ENCODE peak calls at places on chromosomes 3 and 15, in six cellular contexts. M, E, P, J, T and F are unnamed samples.

GRCh38 chr15:38795471-38796245 is 231.0 kb upstream of the RASGRP1 start:
- DNase-seq in M (no peak), E (peak; percentile 64), P (no peak), J (no peak), T (no peak), F (no peak)

GRCh38 chr3:12159227-12159601 is 502 bp upstream of the TIMP4 start:
- DNase-seq in M (no peak), E (peak; percentile 4), P (no peak), J (no peak), T (no peak), F (no peak)

GRCh38 chr15:59283717-59284336 is 77.2 kb downstream of the LDHAL6B start:
- DNase-seq in M (peak; percentile 84), E (no peak), P (no peak), J (peak; percentile 98), T (peak; percentile 98), F (no peak)

GRCh38 chr3:181695661-181696491 is 15.8 kb upstream of the SOX2 start:
- DNase-seq in M (no peak), E (peak; percentile 17), P (no peak), J (no peak), T (no peak), F (no peak)

GRCh38 chr15:31782951-31783350 is 247.4 kb upstream of the CHRNA7 start:
- DNase-seq in M (no peak), E (no peak), P (no peak), J (no peak), T (no peak), F (no peak)

GRCh38 chr15:39931615-39932014 is 2.3 kb upstream of the EIF2AK4 start:
- DNase-seq in M (no peak), E (peak; percentile 16), P (no peak), J (peak; percentile 48), T (no peak), F (no peak)

GRCh38 chr3:149339931-149340309 is 6.5 kb upstream of the TM4SF18 start:
- DNase-seq in M (peak; percentile 93), E (peak; percentile 97), P (no peak), J (peak; percentile 99), T (peak; percentile 93), F (no peak)

GRCh38 chr15:34014556-34014955 is 24.4 kb downstream of the AVEN start:
- DNase-seq in M (no peak), E (no peak), P (no peak), J (no peak), T (no peak), F (no peak)

GRCh38 chr3:14946749-14947104 is 656 bp upstream of the NR2C2 start:
- DNase-seq in M (no peak), E (no peak), P (no peak), J (no peak), T (no peak), F (no peak)

GRCh38 chr3:121592856-121593702 is at the start of gene FBXO40:
- DNase-seq in M (no peak), E (no peak), P (no peak), J (no peak), T (no peak), F (peak; percentile 77)

GRCh38 chr3:82088749-82089148 is 327.3 kb upstream of the GBE1 start:
- DNase-seq in M (no peak), E (no peak), P (no peak), J (no peak), T (no peak), F (no peak)

GRCh38 chr3:166114448-166114847 is 277.2 kb upstream of the BCHE start:
- DNase-seq in M (no peak), E (no peak), P (no peak), J (peak; percentile 20), T (no peak), F (no peak)

GRCh38 chr3:78589242-78589641 is 1178.6 kb downstream of the ROBO1 start:
- DNase-seq in M (no peak), E (no peak), P (no peak), J (no peak), T (no peak), F (no peak)

GRCh38 chr15:86645861-86646393 is 566.3 kb downstream of the AGBL1 start:
- DNase-seq in M (no peak), E (no peak), P (no peak), J (no peak), T (no peak), F (no peak)

GRCh38 chr3:187880438-187880837 is 135.2 kb upstream of the BCL6 start:
- DNase-seq in M (no peak), E (peak; percentile 59), P (no peak), J (no peak), T (no peak), F (no peak)

GRCh38 chr3:124291008-124291407 is 299.1 kb upstream of the ROPN1 start:
- DNase-seq in M (no peak), E (no peak), P (no peak), J (no peak), T (no peak), F (no peak)

GRCh38 chr15:38168472-38169057 is 84.1 kb upstream of the SPRED1 start:
- DNase-seq in M (no peak), E (peak; percentile 19), P (no peak), J (no peak), T (no peak), F (no peak)

GRCh38 chr3:9408546-9408945 is 11.1 kb downstream of the SETD5 start:
- DNase-seq in M (no peak), E (no peak), P (no peak), J (no peak), T (no peak), F (no peak)
- H3K9me2 ChIP-seq in M (no peaks in the 10 kb centered on the region), E (no peaks in the 10 kb centered on the region), P (no peaks in the 10 kb centered on the region), J (no peaks in the 10 kb centered on the region), T (no peaks in the 10 kb centered on the region), F (no peaks in the 10 kb centered on the region)

GRCh38 chr3:41164776-41165175 is 34.5 kb upstream of the CTNNB1 start:
- DNase-seq in M (no peak), E (no peak), P (no peak), J (no peak), T (no peak), F (no peak)
- H3K9me2 ChIP-seq in M (no peaks in the 10 kb centered on the region), E (peaks cover 3% of the 10 kb centered on the region), P (no peaks in the 10 kb centered on the region), J (no peaks in the 10 kb centered on the region), T (no peaks in the 10 kb centered on the region), F (no peaks in the 10 kb centered on the region)

DNA sequence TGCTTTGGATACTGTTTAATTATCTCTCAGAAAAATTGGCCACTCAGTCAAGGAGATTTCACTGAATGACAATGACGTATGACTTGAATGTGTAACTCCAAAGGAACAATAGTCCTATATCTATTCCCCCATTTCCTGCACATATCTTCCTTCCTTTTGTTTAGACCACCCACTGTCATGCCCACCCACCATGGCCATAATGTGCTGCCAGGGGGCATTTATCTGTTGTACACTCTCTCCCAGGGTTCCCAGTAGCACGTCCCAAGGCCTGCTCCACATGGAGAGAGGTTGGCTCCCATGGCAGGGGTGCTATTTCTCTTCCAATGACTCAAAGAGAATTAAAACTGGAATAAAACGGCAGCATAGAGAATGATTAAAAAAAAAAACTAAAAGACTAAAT is 36.8 kb upstream of the CTNNB1 start:
- DNase-seq in M (no peak), E (no peak), P (no peak), J (no peak), T (no peak), F (no peak)
- H3K9me2 ChIP-seq in M (no peaks in the 10 kb centered on the region), E (no peaks in the 10 kb centered on the region), P (no peaks in the 10 kb centered on the region), J (no peaks in the 10 kb centered on the region), T (no peaks in the 10 kb centered on the region), F (no peaks in the 10 kb centered on the region)

DNA sequence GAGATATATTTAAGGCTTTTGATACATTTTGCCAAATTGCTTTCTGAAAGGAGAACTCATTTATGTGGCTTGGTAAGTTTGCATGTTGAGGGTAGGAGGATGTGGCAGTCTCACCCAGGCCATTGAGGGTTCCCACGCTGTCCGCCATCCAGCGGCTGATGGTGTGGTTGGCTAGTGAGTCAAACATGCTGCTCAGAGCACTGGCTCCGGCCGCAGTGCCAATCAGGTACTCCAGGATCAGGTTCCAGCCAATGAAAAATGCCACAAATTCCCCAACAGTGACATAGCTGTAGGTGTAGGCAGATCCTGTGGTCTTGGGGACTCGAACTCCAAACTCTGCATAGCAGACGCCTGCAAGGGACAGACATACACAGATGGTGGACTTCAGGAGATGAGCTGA is 82.3 kb downstream of the CLDN11 start:
- DNase-seq in M (no peak), E (no peak), P (no peak), J (no peak), T (no peak), F (no peak)
- H3K9me2 ChIP-seq in M (no peaks in the 10 kb centered on the region), E (no peaks in the 10 kb centered on the region), P (no peaks in the 10 kb centered on the region), J (no peaks in the 10 kb centered on the region), T (no peaks in the 10 kb centered on the region), F (no peaks in the 10 kb centered on the region)

GRCh38 chr3:116087431-116087830 is 357.9 kb downstream of the LSAMP start:
- DNase-seq in M (no peak), E (no peak), P (no peak), J (no peak), T (no peak), F (no peak)

GRCh38 chr3:116078561-116078960 is 366.7 kb downstream of the LSAMP start:
- DNase-seq in M (no peak), E (no peak), P (no peak), J (no peak), T (no peak), F (no peak)

GRCh38 chr3:116085456-116085855 is 359.8 kb downstream of the LSAMP start:
- DNase-seq in M (no peak), E (no peak), P (peak; percentile 7), J (no peak), T (no peak), F (no peak)

GRCh38 chr3:116083686-116084085 is 361.6 kb downstream of the LSAMP start:
- DNase-seq in M (no peak), E (no peak), P (peak; percentile 8), J (peak; percentile 9), T (no peak), F (no peak)
- H3K9me2 ChIP-seq in M (no peaks in the 10 kb centered on the region), E (no peaks in the 10 kb centered on the region), P (no peaks in the 10 kb centered on the region), J (no peaks in the 10 kb centered on the region), T (no peaks in the 10 kb centered on the region), F (no peaks in the 10 kb centered on the region)